ENCODE peak calls at places on chromosomes 1 and 21, in ten cellular contexts. H is GM23338; A is aorta; V is prostate gland; C is CD8-positive, alpha-beta T cell; S is thoracic aorta; Y is colonic mucosa; N is tibial artery; W is kidney; O is IMR-90. K is an unnamed sample. For H3K4me1, the result is how much of the 10 kb centered on the place peaks cover.

GRCh38 chr1:188715566-188715965 is 1762.1 kb downstream of the BRINP3 start:
- DNase-seq in H (peak), A (no peak), V (no peak), C (no peak), S (no peak), Y (no peak), N (no peak), W (no peak), O (no peak), K (peak)

GRCh38 chr21:15066231-15066577 is 1.4 kb upstream of the NRIP1 start:
- DNase-seq in H (no peak), A (no peak), V (no peak), C (no peak), S (no peak), Y (no peak), N (no peak), W (no peak), O (no peak), K (no peak)

GRCh38 chr1:209583408-209583807 is at the start of gene CAMK1G:
- DNase-seq in H (peak), A (no peak), V (no peak), C (no peak), S (no peak), Y (no peak), N (no peak), W (no peak), O (peak), K (peak)

GRCh38 chr1:164576311-164577271 is 17.6 kb downstream of the PBX1 start:
- DNase-seq in H (peak), A (peak), V (no peak), C (no peak), S (no peak), Y (no peak), N (peak), W (peak), O (peak), K (peak)

GRCh38 chr1:3051270-3052268 is 17.4 kb upstream of the PRDM16 start:
- DNase-seq in H (no peak), A (no peak), V (no peak), C (no peak), S (no peak), Y (no peak), N (no peak), W (no peak), O (no peak), K (no peak)

GRCh38 chr1:202130275-202130646 is 7.5 kb downstream of the GPR37L1 start:
- DNase-seq in H (no peak), A (no peak), V (no peak), C (no peak), S (no peak), Y (no peak), N (no peak), W (no peak), O (no peak), K (no peak)

GRCh38 chr1:20887269-20887668 is 100.2 kb upstream of the HP1BP3 start:
- DNase-seq in H (no peak), A (no peak), V (no peak), C (no peak), S (no peak), Y (no peak), N (no peak), W (no peak), O (no peak), K (no peak)

GRCh38 chr1:84300991-84301758 is at the start of gene SAMD13:
- DNase-seq in H (no peak), A (peak), V (peak), C (peak), S (peak), Y (peak), N (peak), W (peak), O (peak), K (no peak)

GRCh38 chr21:25858328-25858727 is 123.6 kb downstream of the GABPA start:
- DNase-seq in H (no peak), A (no peak), V (no peak), C (no peak), S (no peak), Y (no peak), N (no peak), W (no peak), O (no peak), K (no peak)

GRCh38 chr1:172745014-172745413 is 86.1 kb downstream of the FASLG start:
- DNase-seq in H (peak), A (no peak), V (peak), C (peak), S (no peak), Y (peak), N (no peak), W (no peak), O (peak), K (peak)

GRCh38 chr1:210239295-210240155 is 6.9 kb downstream of the SERTAD4 start:
- DNase-seq in H (peak), A (peak), V (no peak), C (no peak), S (no peak), Y (no peak), N (no peak), W (no peak), O (peak), K (peak)

DNA sequence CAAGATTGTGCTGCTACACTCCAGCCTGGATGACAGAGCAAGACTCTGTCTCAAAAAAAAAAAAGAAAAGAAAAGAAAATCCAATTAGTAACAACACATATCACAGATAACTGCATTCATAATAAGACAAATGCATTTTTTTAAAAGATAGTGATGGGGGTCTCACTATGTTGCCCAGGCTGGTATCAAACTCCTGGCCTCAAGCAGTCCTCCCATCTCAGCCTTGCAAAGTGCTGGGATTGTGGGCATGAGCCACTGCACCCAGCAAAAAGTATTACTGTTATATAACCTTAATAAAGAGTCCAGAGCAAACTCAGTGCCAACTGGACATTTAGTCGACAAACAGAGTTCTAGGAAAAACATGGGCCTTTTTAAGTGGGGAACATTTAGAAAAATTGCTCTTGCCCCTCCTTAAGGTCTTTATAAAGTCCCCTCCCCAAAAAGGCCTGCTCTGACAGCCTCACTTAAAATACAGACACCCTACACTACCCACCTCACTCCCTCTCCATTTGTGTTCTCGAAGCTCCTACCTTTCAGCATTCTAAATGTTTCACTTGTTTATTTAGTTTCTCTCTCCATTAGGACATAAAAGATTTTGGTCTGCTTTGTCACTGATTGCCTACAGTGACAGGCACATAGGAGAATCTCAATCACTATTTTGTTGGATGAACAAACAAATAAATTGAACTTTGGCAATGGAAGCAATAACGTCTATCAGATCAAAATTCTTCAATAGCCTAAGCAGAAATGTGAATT is 7.5 kb downstream of the ABCB10 start:
- DNase-seq in H (no peak), A (no peak), V (no peak), C (no peak), S (no peak), Y (no peak), N (no peak), W (no peak), O (no peak), K (no peak)
- H3K4me1 ChIP-seq in H (under half), A (under half), V (under half), C (under half), S (half or more), Y (under half), N (under half), W (under half), O (under half), K (under half)

GRCh38 chr1:61581241-61581640 is 143.7 kb downstream of the TM2D1 start:
- DNase-seq in H (no peak), A (no peak), V (no peak), C (no peak), S (no peak), Y (no peak), N (no peak), W (no peak), O (no peak), K (no peak)
- H3K27ac ChIP-seq in H (no peak), A (no peak), V (no peak), C (no peak), S (no peak), Y (no peak), N (no peak), W (no peak), O (no peak), K (no peak)

GRCh38 chr21:42286416-42286815 is 28.8 kb downstream of the TFF3 start:
- DNase-seq in H (no peak), A (no peak), V (no peak), C (no peak), S (no peak), Y (no peak), N (no peak), W (no peak), O (no peak), K (no peak)
- H3K4me1 ChIP-seq in H (under half), A (under half), V (under half), C (under half), S (under half), Y (under half), N (under half), W (under half), O (under half), K (under half)

DNA sequence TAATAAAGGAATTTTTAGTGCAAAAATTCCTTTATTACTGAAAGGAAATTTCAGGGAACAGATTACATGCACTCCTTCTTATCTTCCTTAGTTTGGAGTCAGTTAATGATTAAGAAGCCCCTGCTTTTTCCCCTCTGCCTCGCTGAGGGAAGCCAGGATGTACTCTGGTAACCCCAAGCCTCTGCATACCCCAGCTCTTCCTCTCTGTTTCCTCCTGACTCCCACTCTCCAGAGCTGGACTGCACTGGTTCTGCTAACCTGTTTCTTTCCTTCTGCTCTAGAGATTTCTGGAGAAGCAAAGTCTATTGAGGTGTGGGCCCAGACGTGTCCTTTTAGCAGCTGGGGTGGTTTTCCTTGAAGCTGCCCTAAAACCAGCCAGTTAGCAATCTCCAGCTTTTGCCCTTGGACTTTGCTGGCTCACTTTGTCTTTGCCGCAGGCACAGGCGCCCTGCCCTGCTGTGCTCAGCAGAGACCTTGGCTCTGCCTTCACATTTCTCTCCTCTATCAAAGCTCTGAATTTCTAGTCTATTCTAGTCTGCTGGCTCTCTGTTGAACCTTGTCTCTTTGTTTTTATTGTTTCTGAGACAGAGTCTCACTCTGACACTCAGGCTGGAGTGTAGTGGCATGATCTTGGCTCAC is 171.7 kb upstream of the IVNS1ABP start:
- DNase-seq in H (peak), A (no peak), V (peak), C (no peak), S (no peak), Y (peak), N (no peak), W (no peak), O (no peak), K (no peak)
- H3K27ac ChIP-seq in H (no peak), A (no peak), V (no peak), C (no peak), S (no peak), Y (peak), N (no peak), W (peak), O (no peak), K (no peak)

DNA sequence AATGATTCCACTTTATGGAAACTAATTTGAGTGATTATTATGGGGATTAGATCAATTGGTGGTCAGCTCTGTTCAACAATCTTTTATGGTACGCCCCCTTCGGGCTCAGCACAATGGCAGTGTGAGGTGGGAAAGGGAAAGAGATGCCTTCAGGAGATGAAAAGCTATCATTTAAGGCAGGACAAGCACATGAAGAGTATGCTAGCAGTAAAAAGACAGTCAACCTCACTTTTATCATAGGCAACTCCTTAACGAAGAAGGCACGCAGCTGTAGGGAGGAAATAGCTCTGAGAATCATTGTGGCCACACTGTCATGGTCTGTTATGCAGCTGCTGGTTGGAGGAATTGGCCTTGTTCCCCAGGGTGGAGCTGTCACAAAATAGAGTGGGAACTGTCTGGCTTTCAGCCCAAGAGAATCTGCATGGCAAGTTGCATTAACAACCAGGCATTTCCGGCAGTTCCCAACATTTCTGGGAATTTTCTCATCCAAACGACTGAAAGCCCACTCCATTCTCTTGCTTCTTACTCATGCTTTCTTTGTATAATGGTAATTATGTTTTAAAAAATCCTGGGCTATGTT is 54.4 kb upstream of the BCL10 start:
- DNase-seq in H (no peak), A (peak), V (no peak), C (no peak), S (peak), Y (no peak), N (no peak), W (peak), O (peak), K (peak)
- H3K4me1 ChIP-seq in H (under half), A (under half), V (under half), C (under half), S (under half), Y (under half), N (under half), W (under half), O (under half), K (under half)

DNA sequence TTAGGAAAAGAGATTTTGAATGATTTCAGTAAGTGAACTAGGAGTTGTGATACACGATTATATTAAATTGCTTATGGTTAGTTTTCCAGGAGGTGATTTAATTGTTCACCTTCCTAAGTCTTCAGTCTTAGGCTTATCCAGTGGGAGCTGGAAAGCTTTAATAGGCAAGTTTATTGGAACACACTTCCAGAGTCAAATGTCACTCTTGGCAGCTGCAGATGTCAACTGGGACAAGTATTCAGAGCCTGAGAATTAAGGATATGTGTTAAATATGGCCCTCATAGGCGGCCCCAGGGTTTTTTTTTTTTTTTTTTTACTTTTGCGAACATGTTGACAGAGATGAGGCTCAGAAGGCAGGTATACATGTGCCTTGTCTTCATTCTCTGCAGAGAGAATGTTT is 29.2 kb downstream of the UCK2 start:
- DNase-seq in H (no peak), A (no peak), V (peak), C (no peak), S (no peak), Y (no peak), N (no peak), W (no peak), O (no peak), K (no peak)
- H3K27ac ChIP-seq in H (peak), A (no peak), V (no peak), C (no peak), S (no peak), Y (no peak), N (no peak), W (no peak), O (no peak), K (no peak)

GRCh38 chr1:21919520-21919919 is 17.6 kb downstream of the HSPG2 start:
- DNase-seq in H (no peak), A (no peak), V (no peak), C (no peak), S (no peak), Y (no peak), N (no peak), W (no peak), O (peak), K (no peak)
- H3K4me1 ChIP-seq in H (under half), A (under half), V (under half), C (under half), S (half or more), Y (under half), N (half or more), W (under half), O (under half), K (under half)

GRCh38 chr1:35173516-35174224 is 19.3 kb downstream of the SFPQ start:
- DNase-seq in H (no peak), A (no peak), V (no peak), C (no peak), S (no peak), Y (no peak), N (no peak), W (no peak), O (no peak), K (peak)
- H3K27ac ChIP-seq in H (peak), A (no peak), V (no peak), C (peak), S (no peak), Y (no peak), N (no peak), W (no peak), O (no peak), K (no peak)